ENCODE peak calls at places on chromosomes 13 and 19, in four cellular contexts. S, U, G and R are unnamed samples.

GRCh38 chr19:47673426-47673825 is 39.8 kb upstream of the EHD2 start:
- DNase-seq in S (no peak), U (no peak), G (no peak), R (no peak)

GRCh38 chr13:62706035-62706434 is 1290.4 kb upstream of the PCDH20 start:
- DNase-seq in S (no peak), U (no peak), G (no peak), R (peak; percentile 51)

GRCh38 chr19:5171711-5172110 is 168.9 kb downstream of the PTPRS start:
- DNase-seq in S (no peak), U (no peak), G (no peak), R (peak; percentile 72)

GRCh38 chr13:56755181-56755580 is 385.5 kb upstream of the PRR20A start:
- DNase-seq in S (no peak), U (no peak), G (no peak), R (no peak)

GRCh38 chr13:24226762-24227161 is 66.2 kb downstream of the SPATA13 start:
- DNase-seq in S (no peak), U (no peak), G (no peak), R (no peak)

GRCh38 chr19:15616183-15616582 is 1.2 kb downstream of the CYP4F8 start:
- DNase-seq in S (no peak), U (no peak), G (no peak), R (no peak)

GRCh38 chr19:27822336-27822735 is 1390.6 kb downstream of the UQCRFS1 start:
- DNase-seq in S (no peak), U (no peak), G (no peak), R (no peak)

GRCh38 chr13:84672616-84673015 is 790.3 kb upstream of the SLITRK1 start:
- DNase-seq in S (no peak), U (no peak), G (no peak), R (no peak)

GRCh38 chr13:102550507-102550906 is 46.3 kb upstream of the TPP2 start:
- DNase-seq in S (no peak), U (no peak), G (no peak), R (no peak)

GRCh38 chr19:50647879-50648615 is 1.2 kb upstream of the C19orf81 start:
- DNase-seq in S (no peak), U (no peak), G (no peak), R (no peak)

GRCh38 chr13:55664178-55664577 is 1476.5 kb upstream of the PRR20A start:
- DNase-seq in S (no peak), U (no peak), G (no peak), R (no peak)

GRCh38 chr19:7928741-7929701 is 3.1 kb upstream of the CTXN1 start:
- DNase-seq in S (peak; percentile 91), U (peak; percentile 70), G (peak; percentile 90), R (no peak)

GRCh38 chr13:108383676-108384075 is 114.2 kb downstream of the TNFSF13B start:
- DNase-seq in S (no peak), U (no peak), G (no peak), R (no peak)

GRCh38 chr19:16532440-16533273 is 9.6 kb downstream of the CHERP start:
- DNase-seq in S (no peak), U (no peak), G (no peak), R (no peak)

GRCh38 chr13:110790371-110790770 is 76.9 kb downstream of the ING1 start:
- DNase-seq in S (no peak), U (no peak), G (no peak), R (no peak)

GRCh38 chr19:3605770-3606169 is 905 bp downstream of the TBXA2R start:
- DNase-seq in S (no peak), U (no peak), G (no peak), R (no peak)

GRCh38 chr19:56108447-56109195 is 12.5 kb downstream of the ZNF787 start:
- DNase-seq in S (no peak), U (no peak), G (no peak), R (no peak)
- H3K4me2 ChIP-seq in S (no peak overlapping the region), U (no peak overlapping the region), G (peak overlapping the region; percentile 7), R (no peak overlapping the region)

DNA sequence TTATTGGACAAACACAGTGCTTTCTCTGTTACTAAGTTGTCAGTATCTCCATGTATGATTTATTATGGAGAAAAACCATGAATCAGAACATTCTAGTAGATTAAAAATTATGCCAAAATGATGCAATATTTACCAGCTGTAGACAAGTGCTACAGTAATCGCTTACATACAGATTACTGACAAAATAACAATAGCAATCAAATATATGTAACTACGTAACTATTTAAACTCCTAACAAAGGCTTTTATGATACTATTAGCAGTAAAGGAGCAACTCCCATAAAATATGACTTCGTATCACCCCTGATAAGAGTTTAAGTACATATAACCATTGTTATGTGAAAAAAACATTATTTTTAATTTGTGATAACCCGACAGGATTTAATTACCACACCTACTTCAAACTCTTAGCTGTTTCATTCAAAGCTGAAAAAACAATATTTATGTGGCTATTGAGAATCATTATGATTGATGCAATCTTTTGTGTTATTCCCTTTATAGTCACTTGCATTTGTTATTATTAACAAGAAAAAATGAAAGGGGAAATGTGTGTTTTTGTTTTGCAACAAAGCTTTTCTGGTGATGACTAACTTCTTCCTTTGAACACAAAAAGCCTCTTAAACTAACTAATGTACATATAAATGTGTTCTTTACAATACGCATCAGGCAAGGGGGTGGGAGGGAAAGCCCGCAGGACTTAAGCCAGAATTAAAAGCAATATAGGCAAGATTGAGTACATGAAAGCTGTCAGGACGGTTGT is 147.4 kb downstream of the ABCC4 start:
- DNase-seq in S (no peak), U (no peak), G (no peak), R (no peak)
- TF ChIP-seq YY1 in S (no peak), U (no peak), G (no peak), R (no peak)

DNA sequence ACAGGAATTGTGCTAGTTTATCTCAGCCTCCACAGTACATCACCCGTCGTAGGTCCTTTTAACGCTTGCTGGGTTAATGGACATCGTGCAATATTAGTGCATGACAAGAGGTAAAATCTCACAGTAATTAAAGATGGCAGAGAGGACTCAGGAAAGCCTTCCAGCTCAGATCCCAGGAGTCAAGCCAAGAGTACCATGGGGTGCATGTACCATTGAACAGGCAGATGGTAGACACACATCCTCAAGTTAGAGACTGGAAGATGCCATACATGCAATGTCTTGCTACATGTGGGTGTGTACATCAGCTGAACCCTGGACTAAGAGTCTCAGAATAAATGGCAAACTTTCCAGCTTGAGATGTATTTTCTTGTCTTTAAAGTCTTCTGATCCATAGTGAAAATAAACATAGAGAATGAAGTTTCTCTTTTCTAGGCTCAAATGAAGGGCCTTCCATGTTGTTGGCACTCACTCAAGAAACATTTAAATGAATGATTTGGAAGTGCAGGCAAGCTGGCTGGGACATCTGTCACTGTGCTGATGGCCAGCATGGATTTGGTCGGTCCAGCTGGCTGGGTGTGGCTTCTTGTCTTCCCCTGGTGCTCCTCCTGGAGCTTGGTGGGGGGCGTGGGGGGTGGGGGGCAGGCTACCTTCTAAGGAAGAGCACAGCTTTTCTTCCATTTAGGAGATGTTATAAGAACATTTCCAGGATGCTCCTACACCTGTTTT is 290.9 kb upstream of the MAB21L1 start:
- DNase-seq in S (no peak), U (no peak), G (no peak), R (no peak)
- H3K9ac ChIP-seq in S (no peak overlapping the region), U (no peak overlapping the region), G (no peak overlapping the region), R (no peak overlapping the region)

GRCh38 chr13:85993567-85993966 is 194.3 kb upstream of the SLITRK6 start:
- DNase-seq in S (no peak), U (no peak), G (no peak), R (no peak)

GRCh38 chr13:86000546-86000945 is 201.3 kb upstream of the SLITRK6 start:
- DNase-seq in S (no peak), U (no peak), G (no peak), R (no peak)

GRCh38 chr13:85990397-85990796 is 191.2 kb upstream of the SLITRK6 start:
- DNase-seq in S (no peak), U (no peak), G (no peak), R (no peak)

GRCh38 chr13:85997587-85997986 is 198.4 kb upstream of the SLITRK6 start:
- DNase-seq in S (no peak), U (no peak), G (no peak), R (no peak)

DNA sequence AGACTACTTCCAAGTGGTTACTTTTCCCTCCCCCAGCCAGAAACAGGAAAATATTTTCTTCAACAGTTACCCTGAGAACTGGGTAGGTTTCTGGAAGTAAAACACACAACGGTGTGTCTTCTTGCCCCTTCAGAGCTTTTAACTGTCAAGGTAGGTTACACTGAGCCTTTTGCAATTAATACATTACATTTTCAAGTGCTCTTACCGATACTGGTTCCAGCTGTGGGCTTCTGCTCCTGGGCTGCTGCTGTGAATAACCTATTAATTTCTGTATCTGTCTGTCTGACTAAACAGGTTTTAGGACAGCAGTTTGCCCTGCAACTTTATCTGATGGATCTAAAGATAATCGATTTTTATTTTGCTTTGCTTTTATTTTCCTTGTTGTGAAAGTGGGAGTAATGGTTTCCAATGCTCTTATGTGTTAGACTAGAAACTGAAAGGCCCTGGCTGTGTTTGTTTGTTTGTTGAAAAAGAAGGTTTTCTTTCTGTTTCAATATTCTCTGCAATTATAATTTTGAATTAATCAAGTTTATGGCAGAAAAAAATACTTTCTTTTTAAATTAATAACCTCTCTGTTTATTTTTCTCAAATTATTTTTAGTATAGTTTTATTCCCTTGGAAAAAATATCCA is 196.7 kb upstream of the SLITRK6 start:
- DNase-seq in S (no peak), U (no peak), G (no peak), R (no peak)
- H3K4me2 ChIP-seq in S (no peak overlapping the region), U (no peak overlapping the region), G (no peak overlapping the region), R (no peak overlapping the region)

GRCh38 chr19:1531587-1531986 is 7.7 kb downstream of the PLK5 start:
- DNase-seq in S (no peak), U (no peak), G (no peak), R (no peak)
- TF ChIP-seq YY1 in S (no peak), U (no peak), G (no peak), R (no peak)

GRCh38 chr13:71858647-71859046 is 8.4 kb downstream of the DACH1 start:
- DNase-seq in S (no peak), U (no peak), G (no peak), R (no peak)
- H3K9ac ChIP-seq in S (no peak overlapping the region), U (no peak overlapping the region), G (no peak overlapping the region), R (no peak overlapping the region)

GRCh38 chr19:1513492-1514294 is 874 bp upstream of the ADAMTSL5 start:
- DNase-seq in S (peak; percentile 75), U (peak; percentile 83), G (peak; percentile 82), R (peak; percentile 53)
- H3K4me2 ChIP-seq in S (peak overlapping the region; percentile 85), U (peak overlapping the region; percentile 61), G (no peak overlapping the region), R (peak overlapping the region; percentile 97)

GRCh38 chr13:112968910-112969691 is at the start of gene MCF2L:
- DNase-seq in S (peak; percentile 93), U (no peak), G (peak; percentile 72), R (no peak)
- TF ChIP-seq YY1 in S (no peak), U (no peak), G (no peak), R (no peak)

GRCh38 chr13:94706854-94707399 is 5.4 kb downstream of the SOX21 start:
- DNase-seq in S (peak; percentile 26), U (no peak), G (no peak), R (no peak)
- H3K9ac ChIP-seq in S (no peak overlapping the region), U (peak overlapping the region; percentile 20), G (no peak overlapping the region), R (no peak overlapping the region)